ENCODE peak calls at places on chromosome 19, in four cellular contexts. C is HCT116, V is SK-N-SH, H is HepG2. G is an unnamed sample.

GRCh38 chr19:38849746-38850230 is at the start of gene HNRNPL:
- DNase-seq in C (no peak), V (peak), H (no peak), G (peak)

GRCh38 chr19:46602392-46603194 is 1.5 kb downstream of the CALM3 start:
- DNase-seq in C (no peak), V (peak), H (no peak), G (no peak)

GRCh38 chr19:34475026-34475974 is 6.3 kb upstream of the WTIP start:
- DNase-seq in C (no peak), V (no peak), H (no peak), G (no peak)

GRCh38 chr19:55591555-55591954 is 7.8 kb downstream of the FIZ1 start:
- DNase-seq in C (no peak), V (no peak), H (no peak), G (no peak)

GRCh38 chr19:10294368-10294697 is 4.6 kb downstream of the ICAM5 start:
- DNase-seq in C (no peak), V (no peak), H (no peak), G (no peak)

GRCh38 chr19:23810496-23810895 is 51.8 kb upstream of the ZNF681 start:
- DNase-seq in C (no peak), V (no peak), H (no peak), G (no peak)

GRCh38 chr19:21838646-21839045 is 2.7 kb upstream of the ZNF43 start:
- DNase-seq in C (no peak), V (no peak), H (no peak), G (no peak)

GRCh38 chr19:6772866-6773322 is 386 bp downstream of the VAV1 start:
- DNase-seq in C (no peak), V (no peak), H (no peak), G (no peak)

GRCh38 chr19:58209577-58209976 is 19.1 kb upstream of the ZNF544 start:
- DNase-seq in C (no peak), V (no peak), H (no peak), G (no peak)

GRCh38 chr19:58581227-58582141 is 8.3 kb upstream of the MZF1 start:
- DNase-seq in C (peak), V (no peak), H (peak), G (peak)

GRCh38 chr19:16023558-16023915 is 52.8 kb upstream of the TPM4 start:
- DNase-seq in C (no peak), V (no peak), H (no peak), G (no peak)

GRCh38 chr19:54532528-54532927 is 29.9 kb downstream of the LAIR2 start:
- DNase-seq in C (no peak), V (no peak), H (no peak), G (no peak)

GRCh38 chr19:36488816-36489138 is 584 bp downstream of the ZNF566 start:
- DNase-seq in C (peak), V (peak), H (peak), G (peak)

GRCh38 chr19:29927944-29928669 is 13.9 kb upstream of the URI1 start:
- DNase-seq in C (no peak), V (no peak), H (peak), G (peak)

GRCh38 chr19:4618019-4618418 is 21.3 kb upstream of the TNFAIP8L1 start:
- DNase-seq in C (no peak), V (no peak), H (no peak), G (no peak)

GRCh38 chr19:6731822-6732221 is 5.6 kb downstream of the GPR108 start:
- DNase-seq in C (no peak), V (peak), H (no peak), G (no peak)

GRCh38 chr19:45692187-45693111 is at the start of gene QPCTL:
- DNase-seq in C (peak), V (peak), H (peak), G (peak)

GRCh38 chr19:18440421-18440877 is 2.5 kb upstream of the ISYNA1 start:
- DNase-seq in C (no peak), V (peak), H (peak), G (peak)

GRCh38 chr19:14632286-14632685 is 42.4 kb downstream of the ADGRE3 start:
- DNase-seq in C (peak), V (peak), H (peak), G (peak)

GRCh38 chr19:45655073-45655472 is 12.9 kb upstream of the GIPR start:
- DNase-seq in C (no peak), V (no peak), H (no peak), G (no peak)

GRCh38 chr19:34452671-34453253 is 24.6 kb downstream of the UBA2 start:
- DNase-seq in C (no peak), V (no peak), H (no peak), G (no peak)

GRCh38 chr19:3687774-3688706 is 12.2 kb downstream of the PIP5K1C start:
- DNase-seq in C (no peak), V (no peak), H (peak), G (no peak)

GRCh38 chr19:28242317-28242927 is 970.5 kb downstream of the UQCRFS1 start:
- DNase-seq in C (no peak), V (peak), H (no peak), G (peak)

GRCh38 chr19:51101171-51101865 is 6.9 kb downstream of the CTU1 start:
- DNase-seq in C (no peak), V (no peak), H (no peak), G (no peak)

GRCh38 chr19:42250249-42250665 is 4.7 kb downstream of the ERF start:
- DNase-seq in C (no peak), V (no peak), H (no peak), G (no peak)

GRCh38 chr19:51082641-51083040 is at the start of gene KLK14:
- DNase-seq in C (no peak), V (no peak), H (no peak), G (no peak)

GRCh38 chr19:45494261-45494916 is 2.5 kb downstream of the RTN2 start:
- DNase-seq in C (no peak), V (no peak), H (no peak), G (no peak)

GRCh38 chr19:35059006-35059798 is 17.7 kb downstream of the HPN start:
- DNase-seq in C (no peak), V (no peak), H (no peak), G (no peak)

GRCh38 chr19:35379992-35380391 is 9.1 kb downstream of the GPR42 start:
- DNase-seq in C (no peak), V (no peak), H (peak), G (peak)

GRCh38 chr19:12913871-12914690 is 5.0 kb downstream of the SYCE2 start:
- DNase-seq in C (no peak), V (no peak), H (peak), G (peak)
- TF ChIP-seq ELF1 in C (no peak), V (no peak), H (peak), G (no peak)

DNA sequence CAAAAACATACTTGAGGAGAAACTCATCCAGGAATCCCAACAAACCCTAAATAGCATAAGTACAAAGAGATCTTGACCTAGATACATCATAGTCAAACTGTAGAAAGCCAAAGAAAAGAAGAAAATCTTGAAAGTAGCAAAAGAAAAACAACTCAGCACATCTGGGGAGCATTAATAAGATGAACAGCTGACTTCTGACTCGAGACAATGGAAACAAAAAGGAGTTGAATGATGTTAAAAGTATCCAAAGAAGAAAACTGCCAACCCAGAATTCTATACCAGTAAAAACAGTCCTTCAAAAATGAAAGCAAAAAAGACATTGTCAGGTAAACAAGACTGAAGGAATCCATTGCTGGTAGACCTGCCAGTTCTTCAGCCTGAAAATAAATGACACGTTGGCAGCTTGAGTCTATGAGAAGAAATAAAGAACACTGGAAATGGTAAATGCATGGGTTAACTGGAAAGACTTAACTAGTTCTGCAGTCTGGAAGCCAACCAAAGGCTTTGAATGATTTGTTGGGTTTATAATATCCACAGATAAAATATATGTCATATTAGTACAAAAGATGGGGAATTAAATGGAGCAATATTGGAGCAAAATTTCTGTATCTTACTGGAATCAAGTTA is 46.8 kb downstream of the TSSK6 start:
- DNase-seq in C (no peak), V (peak), H (no peak), G (no peak)
- TF ChIP-seq ELF1 in C (no peak), V (no peak), H (no peak), G (no peak)

DNA sequence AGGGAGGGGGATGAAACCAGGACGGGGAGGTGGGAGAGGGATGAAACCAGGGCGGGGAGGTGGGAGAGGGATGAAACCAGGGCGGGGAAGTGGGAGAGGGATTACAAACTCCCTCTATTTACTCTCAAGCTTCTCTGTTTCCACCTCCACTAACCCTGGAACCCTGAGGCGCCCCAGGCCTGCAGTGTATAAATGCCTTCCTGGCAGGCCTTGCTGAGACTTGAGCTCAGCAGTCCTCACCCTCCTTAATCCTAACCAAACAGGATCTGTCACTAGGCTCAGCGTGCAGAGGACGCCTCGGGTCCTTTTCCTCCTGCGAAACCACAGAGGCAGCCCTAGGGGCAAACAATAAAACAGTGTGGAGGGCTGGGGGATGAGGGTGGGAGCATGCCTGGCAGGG is 32.1 kb upstream of the OR1M1 start:
- DNase-seq in C (no peak), V (no peak), H (no peak), G (no peak)
- TF ChIP-seq ELF1 in C (no peak), V (no peak), H (no peak), G (no peak)

GRCh38 chr19:48575931-48576622 is 24.1 kb downstream of the SULT2B1 start:
- DNase-seq in C (no peak), V (no peak), H (no peak), G (no peak)

GRCh38 chr19:48573163-48573505 is 21.2 kb downstream of the SULT2B1 start:
- DNase-seq in C (no peak), V (no peak), H (peak), G (no peak)

GRCh38 chr19:48568345-48568886 is 16.4 kb downstream of the SULT2B1 start:
- DNase-seq in C (peak), V (peak), H (peak), G (peak)

GRCh38 chr19:48569814-48570213 is 17.8 kb downstream of the SULT2B1 start:
- DNase-seq in C (no peak), V (no peak), H (no peak), G (no peak)

DNA sequence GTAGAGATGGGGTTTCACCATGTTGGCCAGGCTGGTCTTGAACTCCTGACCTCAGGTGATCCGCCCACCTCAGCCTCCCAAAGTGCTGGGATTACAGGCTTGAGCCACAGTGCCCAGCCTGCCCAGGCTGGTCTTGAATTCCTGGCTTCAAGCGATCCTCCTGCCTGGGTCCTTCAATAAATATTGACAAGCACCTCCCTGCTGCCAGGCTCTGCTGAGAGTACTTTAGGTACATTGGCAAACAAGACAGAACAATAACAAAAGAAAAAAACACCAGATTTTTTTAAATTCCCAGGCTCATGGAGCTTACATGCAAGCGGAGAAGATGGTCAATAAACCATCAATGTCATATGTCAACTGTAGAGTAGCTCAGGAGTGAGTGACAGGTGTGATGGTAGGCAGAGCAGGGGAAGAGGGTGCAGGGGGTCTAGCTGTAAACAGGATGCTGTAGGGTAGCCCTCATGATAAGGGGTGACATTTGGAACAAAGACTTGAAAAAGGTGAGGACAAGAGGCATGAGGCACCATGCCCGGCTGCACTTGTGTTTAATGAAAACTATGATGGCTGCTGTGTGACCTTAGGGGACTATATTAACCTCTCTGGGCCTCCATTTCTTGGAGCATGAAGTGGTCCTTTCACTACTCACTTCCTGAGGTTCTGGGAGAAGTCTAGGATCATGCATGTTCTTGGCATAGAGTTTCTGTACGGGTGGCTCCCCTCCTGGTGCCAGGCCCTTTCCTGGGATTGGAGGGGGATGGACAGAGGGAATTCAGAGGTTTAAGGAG is 19.6 kb downstream of the SULT2B1 start:
- DNase-seq in C (no peak), V (no peak), H (peak), G (no peak)
- TF ChIP-seq ELF1 in C (no peak), V (no peak), H (no peak), G (no peak)

GRCh38 chr19:1470864-1471513 is 8.0 kb downstream of the C19orf25 start:
- DNase-seq in C (no peak), V (no peak), H (no peak), G (no peak)

GRCh38 chr19:1471514-1472107 is 7.4 kb downstream of the C19orf25 start:
- DNase-seq in C (no peak), V (no peak), H (no peak), G (no peak)

GRCh38 chr19:1469200-1469935 is 9.6 kb downstream of the C19orf25 start:
- DNase-seq in C (no peak), V (no peak), H (no peak), G (no peak)

GRCh38 chr19:1468274-1469199 is 10.5 kb downstream of the C19orf25 start:
- DNase-seq in C (no peak), V (no peak), H (no peak), G (no peak)

DNA sequence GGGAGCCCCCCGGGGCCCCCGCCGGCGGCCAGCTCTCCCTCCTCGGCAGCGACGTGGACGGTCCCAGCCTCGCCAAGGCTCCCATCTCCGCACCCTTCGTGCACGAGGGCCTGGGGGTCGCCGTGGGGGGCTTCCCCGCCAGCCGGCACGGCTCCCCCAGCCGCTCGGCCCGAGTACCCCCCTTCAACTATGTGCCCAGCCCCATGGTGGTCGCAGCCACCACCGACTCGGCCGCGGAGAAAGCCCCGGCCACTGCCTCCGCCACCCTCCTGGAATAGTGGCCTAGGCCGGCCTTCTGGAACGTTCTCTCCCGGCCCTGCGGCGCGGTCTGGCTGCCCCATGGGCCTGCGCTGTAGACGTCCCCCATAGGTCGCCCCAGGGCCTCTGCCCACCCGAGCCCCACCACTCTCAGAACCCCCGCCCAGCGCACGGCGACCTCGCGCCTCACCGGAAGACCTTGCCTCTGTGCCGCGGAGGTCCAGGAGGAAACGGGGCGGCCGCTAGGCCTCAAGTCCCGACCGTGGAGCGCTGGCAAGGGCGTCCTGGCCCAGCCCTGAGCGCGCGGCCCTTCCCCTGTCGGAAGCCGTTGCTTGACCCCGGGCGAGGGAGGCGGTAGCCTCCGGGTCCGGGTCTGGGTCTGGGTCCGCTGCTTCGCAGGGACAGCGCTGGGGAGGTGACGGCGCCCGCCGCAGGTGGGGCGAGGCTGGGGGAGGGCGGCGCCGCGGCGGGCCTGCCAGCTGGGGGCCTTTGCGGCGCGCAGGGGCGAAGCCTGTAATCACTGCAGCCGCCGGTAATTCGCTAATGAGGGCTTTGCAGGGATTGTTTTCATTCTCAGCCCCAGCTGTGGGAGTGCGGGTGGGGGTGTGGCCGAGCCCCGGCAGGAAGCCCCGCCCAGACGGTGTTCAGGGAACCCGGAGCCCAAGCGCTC is 8.8 kb downstream of the C19orf25 start:
- DNase-seq in C (peak), V (no peak), H (no peak), G (peak)
- TF ChIP-seq ELF1 in C (no peak), V (no peak), H (no peak), G (no peak)

DNA sequence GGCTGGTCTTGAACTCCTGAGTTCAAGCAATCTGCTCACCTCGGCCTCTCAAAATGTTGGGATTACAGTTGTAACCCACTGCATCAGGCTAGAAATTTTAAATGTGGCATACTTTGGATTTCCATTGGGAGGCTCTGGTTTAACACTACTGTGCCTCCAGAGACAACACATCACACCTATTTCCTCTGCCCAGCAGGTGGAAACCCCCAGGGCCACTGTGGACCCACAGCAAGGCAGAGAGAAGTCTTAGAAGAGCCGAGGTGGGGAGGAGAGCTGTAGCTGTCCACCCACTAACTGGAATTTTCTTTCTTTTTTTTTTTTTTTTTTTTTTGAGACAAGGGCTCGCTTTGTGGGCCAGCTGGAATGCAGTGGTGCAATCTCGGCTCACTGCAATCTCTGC is 39.4 kb downstream of the IER2 start:
- DNase-seq in C (no peak), V (no peak), H (peak), G (no peak)
- TF ChIP-seq ELF1 in C (no peak), V (no peak), H (no peak), G (no peak)